ENCODE peak calls at places on chromosomes 12 and 14, in five cellular contexts. One of them, this sample, is unnamed. For H3K36me3, the result is how much of the 10 kb centered on the place peaks cover.

GRCh38 chr14:26794731-26795130 is 196.9 kb upstream of the NOVA1 start:
- DNase-seq in IMR-90: peak
- DNase-seq in pancreas: no peak
- DNase-seq in cardiac muscle cell: peak
- DNase-seq in body of pancreas: no peak
- DNase-seq in this sample: no peak

GRCh38 chr12:45939759-45940158 is 50.6 kb downstream of the SCAF11 start:
- DNase-seq in IMR-90: no peak
- DNase-seq in pancreas: no peak
- DNase-seq in cardiac muscle cell: no peak
- DNase-seq in body of pancreas: no peak
- DNase-seq in this sample: no peak

GRCh38 chr12:13196302-13196921 is at the start of gene EMP1:
- DNase-seq in IMR-90: peak
- DNase-seq in pancreas: peak
- DNase-seq in cardiac muscle cell: peak
- DNase-seq in body of pancreas: peak
- DNase-seq in this sample: peak

GRCh38 chr14:31449971-31450610 is 7.2 kb downstream of the DTD2 start:
- DNase-seq in IMR-90: peak
- DNase-seq in pancreas: no peak
- DNase-seq in cardiac muscle cell: peak
- DNase-seq in body of pancreas: no peak
- DNase-seq in this sample: peak

GRCh38 chr14:96938946-96939345 is 141.8 kb downstream of the VRK1 start:
- DNase-seq in IMR-90: no peak
- DNase-seq in pancreas: no peak
- DNase-seq in cardiac muscle cell: no peak
- DNase-seq in body of pancreas: no peak
- DNase-seq in this sample: no peak

GRCh38 chr14:50225067-50225973 is 6.1 kb downstream of the SOS2 start:
- DNase-seq in IMR-90: peak
- DNase-seq in pancreas: peak
- DNase-seq in cardiac muscle cell: peak
- DNase-seq in body of pancreas: peak
- DNase-seq in this sample: peak

GRCh38 chr14:23300687-23301223 is 1.9 kb downstream of the PPP1R3E start:
- DNase-seq in IMR-90: peak
- DNase-seq in pancreas: no peak
- DNase-seq in cardiac muscle cell: peak
- DNase-seq in body of pancreas: peak
- DNase-seq in this sample: no peak

GRCh38 chr12:112191840-112192321 is 66.5 kb downstream of the TRAFD1 start:
- DNase-seq in IMR-90: peak
- DNase-seq in pancreas: no peak
- DNase-seq in cardiac muscle cell: peak
- DNase-seq in body of pancreas: no peak
- DNase-seq in this sample: no peak

GRCh38 chr12:68373836-68374314 is 41.7 kb upstream of the MDM1 start:
- DNase-seq in IMR-90: no peak
- DNase-seq in pancreas: no peak
- DNase-seq in cardiac muscle cell: no peak
- DNase-seq in body of pancreas: peak
- DNase-seq in this sample: no peak

GRCh38 chr12:123129651-123130050 is 21.2 kb downstream of the PITPNM2 start:
- DNase-seq in IMR-90: no peak
- DNase-seq in pancreas: no peak
- DNase-seq in cardiac muscle cell: no peak
- DNase-seq in body of pancreas: no peak
- DNase-seq in this sample: no peak

GRCh38 chr12:19712041-19712440 is 272.7 kb downstream of the AEBP2 start:
- DNase-seq in IMR-90: peak
- DNase-seq in pancreas: no peak
- DNase-seq in cardiac muscle cell: peak
- DNase-seq in body of pancreas: no peak
- DNase-seq in this sample: peak

GRCh38 chr12:52795694-52796428 is at the start of gene KRT3:
- DNase-seq in IMR-90: no peak
- DNase-seq in pancreas: no peak
- DNase-seq in cardiac muscle cell: no peak
- DNase-seq in body of pancreas: no peak
- DNase-seq in this sample: no peak

GRCh38 chr14:79281244-79282199 is 929.8 kb downstream of the DIO2 start:
- DNase-seq in IMR-90: no peak
- DNase-seq in pancreas: no peak
- DNase-seq in cardiac muscle cell: no peak
- DNase-seq in body of pancreas: no peak
- DNase-seq in this sample: no peak

GRCh38 chr12:103824290-103824689 is 16.7 kb downstream of the NT5DC3 start:
- DNase-seq in IMR-90: no peak
- DNase-seq in pancreas: no peak
- DNase-seq in cardiac muscle cell: no peak
- DNase-seq in body of pancreas: no peak
- DNase-seq in this sample: no peak

GRCh38 chr14:62409909-62410308 is 635.3 kb downstream of the KCNH5 start:
- DNase-seq in IMR-90: peak
- DNase-seq in pancreas: no peak
- DNase-seq in cardiac muscle cell: peak
- DNase-seq in body of pancreas: no peak
- DNase-seq in this sample: no peak

GRCh38 chr12:106780010-106780625 is 5.6 kb downstream of the RIC8B start:
- DNase-seq in IMR-90: peak
- DNase-seq in pancreas: no peak
- DNase-seq in cardiac muscle cell: no peak
- DNase-seq in body of pancreas: no peak
- DNase-seq in this sample: peak

GRCh38 chr12:53696655-53697321 is 20.9 kb upstream of the ATP5MC2 start:
- DNase-seq in IMR-90: no peak
- DNase-seq in pancreas: no peak
- DNase-seq in cardiac muscle cell: no peak
- DNase-seq in body of pancreas: no peak
- DNase-seq in this sample: no peak

GRCh38 chr14:92688434-92689375 is 59.7 kb downstream of the LGMN start:
- DNase-seq in IMR-90: no peak
- DNase-seq in pancreas: peak
- DNase-seq in cardiac muscle cell: no peak
- DNase-seq in body of pancreas: peak
- DNase-seq in this sample: no peak

GRCh38 chr14:39266589-39266870 is 32.8 kb downstream of the MIA2 start:
- DNase-seq in IMR-90: peak
- DNase-seq in pancreas: no peak
- DNase-seq in cardiac muscle cell: no peak
- DNase-seq in body of pancreas: peak
- DNase-seq in this sample: peak

GRCh38 chr12:70798016-70798768 is 122.3 kb downstream of the PTPRR start:
- DNase-seq in IMR-90: no peak
- DNase-seq in pancreas: no peak
- DNase-seq in cardiac muscle cell: no peak
- DNase-seq in body of pancreas: peak
- DNase-seq in this sample: no peak

DNA sequence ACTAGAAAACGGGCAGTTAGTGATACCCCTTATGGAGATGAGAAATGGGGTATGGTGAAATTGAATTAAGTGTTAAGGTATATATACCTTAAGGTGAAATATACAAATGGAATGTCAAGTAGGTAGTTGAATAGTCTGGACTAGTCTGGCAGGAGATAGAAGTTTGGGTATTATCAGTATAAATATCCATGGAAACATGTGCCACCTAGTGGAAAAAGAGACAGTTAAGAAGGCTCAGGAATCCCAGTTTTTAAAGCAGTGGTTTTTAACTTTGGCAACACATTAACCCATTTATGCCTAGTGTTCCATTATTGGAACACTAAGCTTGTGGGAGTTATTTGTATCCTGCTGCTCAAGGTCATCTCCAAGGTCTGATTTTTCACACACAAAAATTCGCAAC is 38.6 kb upstream of the TPH2 start:
- DNase-seq in IMR-90: peak
- DNase-seq in pancreas: no peak
- DNase-seq in cardiac muscle cell: peak
- DNase-seq in body of pancreas: no peak
- DNase-seq in this sample: peak
- TF ChIP-seq CTCF in IMR-90: peak
- TF ChIP-seq CTCF in pancreas: no peak
- TF ChIP-seq CTCF in cardiac muscle cell: no peak
- TF ChIP-seq CTCF in body of pancreas: peak
- TF ChIP-seq CTCF in this sample: peak

GRCh38 chr14:21089271-21089670 is 9.2 kb downstream of the ZNF219 start:
- DNase-seq in IMR-90: no peak
- DNase-seq in pancreas: no peak
- DNase-seq in cardiac muscle cell: no peak
- DNase-seq in body of pancreas: no peak
- DNase-seq in this sample: peak
- H3K36me3 ChIP-seq in IMR-90: under half
- H3K36me3 ChIP-seq in pancreas: under half
- H3K36me3 ChIP-seq in cardiac muscle cell: half or more
- H3K36me3 ChIP-seq in body of pancreas: under half
- H3K36me3 ChIP-seq in this sample: under half

DNA sequence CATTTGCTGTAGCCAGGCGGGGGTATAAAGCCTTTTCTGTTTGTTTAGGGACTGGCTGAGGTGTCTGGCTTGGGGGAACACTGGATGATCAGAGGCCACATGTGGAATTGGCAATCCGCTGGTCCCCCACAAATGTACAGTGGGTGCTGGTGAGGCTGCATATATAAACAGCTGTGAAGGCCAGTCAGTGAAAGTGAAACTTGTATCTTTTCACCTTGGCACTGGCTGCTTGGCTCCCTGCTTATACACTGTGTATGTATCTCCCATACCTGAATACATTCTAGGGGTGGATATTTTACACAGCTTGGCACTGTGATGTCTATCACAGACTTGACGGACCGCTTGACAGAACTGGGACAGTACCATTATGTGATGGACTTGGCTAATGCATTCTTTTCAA is 246.8 kb upstream of the AVPR1A start:
- DNase-seq in IMR-90: no peak
- DNase-seq in pancreas: no peak
- DNase-seq in cardiac muscle cell: no peak
- DNase-seq in body of pancreas: no peak
- DNase-seq in this sample: no peak
- TF ChIP-seq CTCF in IMR-90: no peak
- TF ChIP-seq CTCF in pancreas: no peak
- TF ChIP-seq CTCF in cardiac muscle cell: no peak
- TF ChIP-seq CTCF in body of pancreas: no peak
- TF ChIP-seq CTCF in this sample: no peak

DNA sequence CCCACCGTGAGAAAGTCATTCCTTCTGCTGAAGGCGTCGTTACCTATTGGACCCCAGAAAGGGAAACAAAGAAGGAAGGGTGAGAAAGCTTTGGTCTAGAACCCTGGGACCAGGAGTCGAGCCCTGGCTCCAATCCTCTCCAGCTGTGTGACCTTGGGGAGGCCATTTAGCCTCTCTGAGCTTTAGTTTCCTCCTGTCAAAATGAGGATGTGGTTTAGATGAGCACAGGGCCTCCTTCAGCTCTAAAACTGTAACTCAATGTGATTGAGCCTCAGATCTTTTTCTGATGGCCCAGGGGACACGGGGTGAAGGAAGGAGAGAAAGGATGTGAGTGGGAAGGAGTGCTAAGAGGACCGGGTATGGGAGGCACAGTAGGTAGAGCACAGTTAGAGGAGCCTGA is 7.7 kb downstream of the JDP2 start:
- DNase-seq in IMR-90: no peak
- DNase-seq in pancreas: no peak
- DNase-seq in cardiac muscle cell: no peak
- DNase-seq in body of pancreas: no peak
- DNase-seq in this sample: no peak
- H3K36me3 ChIP-seq in IMR-90: half or more
- H3K36me3 ChIP-seq in pancreas: under half
- H3K36me3 ChIP-seq in cardiac muscle cell: under half
- H3K36me3 ChIP-seq in body of pancreas: under half
- H3K36me3 ChIP-seq in this sample: under half

GRCh38 chr12:17976202-17976601 is 113.8 kb downstream of the RERGL start:
- DNase-seq in IMR-90: no peak
- DNase-seq in pancreas: no peak
- DNase-seq in cardiac muscle cell: no peak
- DNase-seq in body of pancreas: no peak
- DNase-seq in this sample: no peak
- TF ChIP-seq CTCF in IMR-90: peak
- TF ChIP-seq CTCF in pancreas: no peak
- TF ChIP-seq CTCF in cardiac muscle cell: no peak
- TF ChIP-seq CTCF in body of pancreas: no peak
- TF ChIP-seq CTCF in this sample: peak

GRCh38 chr12:96919510-96920210 is 12.6 kb downstream of the NEDD1 start:
- DNase-seq in IMR-90: no peak
- DNase-seq in pancreas: no peak
- DNase-seq in cardiac muscle cell: no peak
- DNase-seq in body of pancreas: no peak
- DNase-seq in this sample: no peak
- H3K36me3 ChIP-seq in IMR-90: under half
- H3K36me3 ChIP-seq in pancreas: under half
- H3K36me3 ChIP-seq in cardiac muscle cell: under half
- H3K36me3 ChIP-seq in body of pancreas: under half
- H3K36me3 ChIP-seq in this sample: under half

GRCh38 chr12:75579552-75579951 is 68.1 kb upstream of the KRR1 start:
- DNase-seq in IMR-90: no peak
- DNase-seq in pancreas: no peak
- DNase-seq in cardiac muscle cell: no peak
- DNase-seq in body of pancreas: no peak
- DNase-seq in this sample: no peak

GRCh38 chr12:75587340-75588106 is 76.1 kb upstream of the KRR1 start:
- DNase-seq in IMR-90: peak
- DNase-seq in pancreas: no peak
- DNase-seq in cardiac muscle cell: no peak
- DNase-seq in body of pancreas: no peak
- DNase-seq in this sample: no peak

GRCh38 chr12:75589801-75590200 is 78.4 kb upstream of the KRR1 start:
- DNase-seq in IMR-90: no peak
- DNase-seq in pancreas: no peak
- DNase-seq in cardiac muscle cell: no peak
- DNase-seq in body of pancreas: no peak
- DNase-seq in this sample: no peak

GRCh38 chr12:75585309-75585708 is 73.9 kb upstream of the KRR1 start:
- DNase-seq in IMR-90: peak
- DNase-seq in pancreas: no peak
- DNase-seq in cardiac muscle cell: peak
- DNase-seq in body of pancreas: no peak
- DNase-seq in this sample: no peak
- TF ChIP-seq CTCF in IMR-90: no peak
- TF ChIP-seq CTCF in pancreas: no peak
- TF ChIP-seq CTCF in cardiac muscle cell: no peak
- TF ChIP-seq CTCF in body of pancreas: no peak
- TF ChIP-seq CTCF in this sample: no peak

DNA sequence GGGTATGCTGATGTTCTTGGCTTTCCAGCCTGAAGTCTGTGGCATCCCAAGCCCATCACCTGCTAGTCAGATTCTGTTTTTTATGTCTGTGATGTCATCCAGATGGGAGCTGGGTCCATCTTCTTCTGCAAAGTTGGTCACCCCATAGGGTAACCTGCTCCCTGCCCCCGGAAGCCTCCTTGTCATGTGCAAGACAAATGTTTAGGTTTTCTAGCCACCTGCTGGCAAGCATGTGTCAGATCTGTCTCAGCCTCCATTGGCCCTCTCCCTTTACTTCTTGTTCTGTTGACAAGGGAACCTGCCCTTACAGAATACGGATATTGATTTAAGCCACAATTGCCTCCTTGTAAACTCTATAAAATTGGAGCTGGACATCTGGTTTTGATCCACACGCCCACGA is 7.4 kb downstream of the NTF3 start:
- DNase-seq in IMR-90: peak
- DNase-seq in pancreas: no peak
- DNase-seq in cardiac muscle cell: no peak
- DNase-seq in body of pancreas: no peak
- DNase-seq in this sample: no peak
- H3K36me3 ChIP-seq in IMR-90: under half
- H3K36me3 ChIP-seq in pancreas: under half
- H3K36me3 ChIP-seq in cardiac muscle cell: under half
- H3K36me3 ChIP-seq in body of pancreas: under half
- H3K36me3 ChIP-seq in this sample: under half

This sample was measured in osteoblast.